ENCODE peak calls at places on chromosomes 16 and 17, in five cellular contexts. One of them, this sample, is unnamed.

GRCh38 chr17:42135151-42135550 is 12.5 kb downstream of the HSPB9 start:
- DNase-seq in retina: no peak
- DNase-seq in ELF-1: no peak
- DNase-seq in OCI-M1: no peak
- DNase-seq in amniotic stem cell: no peak
- DNase-seq in this sample: no peak

GRCh38 chr17:78844301-78845005 is 3.8 kb upstream of the USP36 start:
- DNase-seq in OCI-M1: no peak
- DNase-seq in retina: no peak
- DNase-seq in ELF-1: no peak
- DNase-seq in amniotic stem cell: no peak
- DNase-seq in this sample: no peak

GRCh38 chr17:77420804-77421634 is 280.2 kb downstream of the SEC14L1 start:
- DNase-seq in amniotic stem cell: no peak
- DNase-seq in ELF-1: peak
- DNase-seq in retina: no peak
- DNase-seq in OCI-M1: peak
- DNase-seq in this sample: peak

GRCh38 chr16:51638338-51639135 is 487.5 kb upstream of the SALL1 start:
- DNase-seq in ELF-1: no peak
- DNase-seq in amniotic stem cell: no peak
- DNase-seq in OCI-M1: no peak
- DNase-seq in retina: no peak
- DNase-seq in this sample: no peak

GRCh38 chr16:1932050-1933028 is 10.7 kb downstream of the MSRB1 start:
- DNase-seq in retina: no peak
- DNase-seq in OCI-M1: no peak
- DNase-seq in ELF-1: peak
- DNase-seq in amniotic stem cell: no peak
- DNase-seq in this sample: peak

GRCh38 chr16:51651061-51651466 is 500.0 kb upstream of the SALL1 start:
- DNase-seq in amniotic stem cell: no peak
- DNase-seq in retina: peak
- DNase-seq in OCI-M1: no peak
- DNase-seq in ELF-1: peak
- DNase-seq in this sample: peak

GRCh38 chr17:79607941-79608728 is 2.7 kb downstream of the RBFOX3 start:
- DNase-seq in ELF-1: peak
- DNase-seq in retina: peak
- DNase-seq in OCI-M1: no peak
- DNase-seq in amniotic stem cell: no peak
- DNase-seq in this sample: peak

GRCh38 chr16:55502801-55503366 is 6.0 kb upstream of the LPCAT2 start:
- DNase-seq in retina: no peak
- DNase-seq in OCI-M1: no peak
- DNase-seq in ELF-1: peak
- DNase-seq in amniotic stem cell: no peak
- DNase-seq in this sample: no peak

GRCh38 chr16:7270006-7270405 is 62.6 kb upstream of the RBFOX1 start:
- DNase-seq in retina: no peak
- DNase-seq in ELF-1: peak
- DNase-seq in amniotic stem cell: no peak
- DNase-seq in OCI-M1: no peak
- DNase-seq in this sample: no peak

GRCh38 chr17:32519769-32520701 is 33.2 kb downstream of the CDK5R1 start:
- DNase-seq in retina: peak
- DNase-seq in amniotic stem cell: no peak
- DNase-seq in OCI-M1: no peak
- DNase-seq in ELF-1: peak
- DNase-seq in this sample: peak

GRCh38 chr16:86519649-86520316 is 9.5 kb downstream of the FOXF1 start:
- DNase-seq in retina: peak
- DNase-seq in ELF-1: peak
- DNase-seq in OCI-M1: peak
- DNase-seq in amniotic stem cell: peak
- DNase-seq in this sample: peak

GRCh38 chr16:4077083-4077714 is 39.0 kb downstream of the ADCY9 start:
- DNase-seq in ELF-1: no peak
- DNase-seq in amniotic stem cell: no peak
- DNase-seq in retina: no peak
- DNase-seq in OCI-M1: no peak
- DNase-seq in this sample: no peak

GRCh38 chr17:80743181-80743771 is 198.6 kb downstream of the RPTOR start:
- DNase-seq in OCI-M1: no peak
- DNase-seq in ELF-1: no peak
- DNase-seq in amniotic stem cell: no peak
- DNase-seq in retina: no peak
- DNase-seq in this sample: no peak

GRCh38 chr16:8919089-8919933 is 37.2 kb downstream of the LITAFD start:
- DNase-seq in ELF-1: no peak
- DNase-seq in retina: no peak
- DNase-seq in amniotic stem cell: no peak
- DNase-seq in OCI-M1: peak
- DNase-seq in this sample: no peak

GRCh38 chr17:75647921-75648320 is 14.7 kb downstream of the SMIM5 start:
- DNase-seq in amniotic stem cell: no peak
- DNase-seq in ELF-1: no peak
- DNase-seq in retina: no peak
- DNase-seq in OCI-M1: no peak
- DNase-seq in this sample: no peak

GRCh38 chr17:6086603-6087400 is 16.6 kb downstream of the WSCD1 start:
- DNase-seq in OCI-M1: no peak
- DNase-seq in retina: no peak
- DNase-seq in amniotic stem cell: no peak
- DNase-seq in ELF-1: no peak
- DNase-seq in this sample: no peak

GRCh38 chr16:74874123-74874522 is 99.5 kb upstream of the FA2H start:
- DNase-seq in OCI-M1: no peak
- DNase-seq in retina: no peak
- DNase-seq in ELF-1: no peak
- DNase-seq in amniotic stem cell: no peak
- DNase-seq in this sample: no peak

GRCh38 chr17:31518478-31518877 is 127.0 kb downstream of the RAB11FIP4 start:
- DNase-seq in retina: no peak
- DNase-seq in OCI-M1: no peak
- DNase-seq in ELF-1: no peak
- DNase-seq in amniotic stem cell: no peak
- DNase-seq in this sample: no peak

GRCh38 chr17:40633871-40634270 is 13.7 kb downstream of the SMARCE1 start:
- DNase-seq in amniotic stem cell: no peak
- DNase-seq in ELF-1: no peak
- DNase-seq in retina: peak
- DNase-seq in OCI-M1: no peak
- DNase-seq in this sample: no peak

GRCh38 chr16:86834451-86835035 is 256.2 kb downstream of the FOXL1 start:
- DNase-seq in ELF-1: peak
- DNase-seq in amniotic stem cell: no peak
- DNase-seq in retina: no peak
- DNase-seq in OCI-M1: no peak
- DNase-seq in this sample: no peak

GRCh38 chr16:79668502-79668901 is 68.0 kb upstream of the MAF start:
- DNase-seq in amniotic stem cell: no peak
- DNase-seq in retina: no peak
- DNase-seq in ELF-1: no peak
- DNase-seq in OCI-M1: no peak
- DNase-seq in this sample: no peak

GRCh38 chr17:12180644-12181261 is 160.1 kb downstream of the MAP2K4 start:
- DNase-seq in amniotic stem cell: peak
- DNase-seq in OCI-M1: peak
- DNase-seq in retina: peak
- DNase-seq in ELF-1: no peak
- DNase-seq in this sample: no peak

GRCh38 chr16:79600636-79601091 is at the start of gene MAF:
- DNase-seq in retina: peak
- DNase-seq in amniotic stem cell: no peak
- DNase-seq in OCI-M1: peak
- DNase-seq in ELF-1: peak
- DNase-seq in this sample: peak

GRCh38 chr16:65905326-65905725 is 461.2 kb upstream of the CDH5 start:
- DNase-seq in amniotic stem cell: no peak
- DNase-seq in retina: no peak
- DNase-seq in ELF-1: no peak
- DNase-seq in OCI-M1: no peak
- DNase-seq in this sample: no peak

GRCh38 chr17:74408262-74408661 is 23.6 kb upstream of the GPRC5C start:
- DNase-seq in OCI-M1: peak
- DNase-seq in ELF-1: peak
- DNase-seq in retina: no peak
- DNase-seq in amniotic stem cell: no peak
- DNase-seq in this sample: no peak

GRCh38 chr16:86245351-86245750 is 265.0 kb upstream of the FOXF1 start:
- DNase-seq in OCI-M1: no peak
- DNase-seq in amniotic stem cell: no peak
- DNase-seq in retina: no peak
- DNase-seq in ELF-1: no peak
- DNase-seq in this sample: no peak

GRCh38 chr17:17239832-17240231 is 2.9 kb upstream of the FLCN start:
- DNase-seq in retina: no peak
- DNase-seq in ELF-1: no peak
- DNase-seq in OCI-M1: peak
- DNase-seq in amniotic stem cell: no peak
- DNase-seq in this sample: no peak

GRCh38 chr16:60478810-60479209 is 1557.4 kb downstream of the CDH8 start:
- DNase-seq in ELF-1: no peak
- DNase-seq in OCI-M1: no peak
- DNase-seq in amniotic stem cell: no peak
- DNase-seq in retina: no peak
- DNase-seq in this sample: no peak

GRCh38 chr17:6421700-6422604 is 13.0 kb downstream of the AIPL1 start:
- DNase-seq in OCI-M1: peak
- DNase-seq in retina: peak
- DNase-seq in amniotic stem cell: peak
- DNase-seq in ELF-1: peak
- DNase-seq in this sample: peak

GRCh38 chr16:66427871-66428681 is 981 bp downstream of the BEAN1 start:
- DNase-seq in OCI-M1: no peak
- DNase-seq in ELF-1: peak
- DNase-seq in retina: peak
- DNase-seq in amniotic stem cell: no peak
- DNase-seq in this sample: peak

GRCh38 chr16:82995927-82996441 is 369.2 kb downstream of the CDH13 start:
- DNase-seq in retina: no peak
- DNase-seq in ELF-1: no peak
- DNase-seq in OCI-M1: peak
- DNase-seq in amniotic stem cell: peak
- DNase-seq in this sample: no peak

GRCh38 chr16:57482845-57483545 is 3.3 kb downstream of the DOK4 start:
- DNase-seq in OCI-M1: no peak
- DNase-seq in ELF-1: no peak
- DNase-seq in amniotic stem cell: no peak
- DNase-seq in retina: no peak
- DNase-seq in this sample: no peak

GRCh38 chr16:84560269-84560668 is 55.8 kb upstream of the MEAK7 start:
- DNase-seq in amniotic stem cell: no peak
- DNase-seq in retina: no peak
- DNase-seq in OCI-M1: no peak
- DNase-seq in ELF-1: no peak
- DNase-seq in this sample: no peak